ENCODE peak calls at places on chromosomes 7 and 10, in eight cellular contexts. One of them, this sample, is unnamed. For H3K4me1, the result is how much of the 10 kb centered on the place peaks cover.

GRCh38 chr7:75875113-75876080 is 3.4 kb upstream of the RHBDD2 start:
- DNase-seq in aorta: no peak
- DNase-seq in lower lobe of right lung: no peak
- DNase-seq in endothelial cell of umbilical vein: no peak
- DNase-seq in fibroblast of lung: no peak
- DNase-seq in CD8-positive, alpha-beta memory T cell: no peak
- DNase-seq in endodermal cell: no peak
- DNase-seq in effector memory CD4-positive, alpha-beta T cell: no peak
- DNase-seq in this sample: no peak

GRCh38 chr7:18555968-18556367 is 60.4 kb downstream of the HDAC9 start:
- DNase-seq in aorta: no peak
- DNase-seq in endodermal cell: no peak
- DNase-seq in CD8-positive, alpha-beta memory T cell: no peak
- DNase-seq in fibroblast of lung: no peak
- DNase-seq in lower lobe of right lung: no peak
- DNase-seq in endothelial cell of umbilical vein: no peak
- DNase-seq in effector memory CD4-positive, alpha-beta T cell: no peak
- DNase-seq in this sample: no peak

GRCh38 chr10:47308775-47309174 is 8.8 kb downstream of the GDF10 start:
- DNase-seq in effector memory CD4-positive, alpha-beta T cell: no peak
- DNase-seq in endodermal cell: no peak
- DNase-seq in CD8-positive, alpha-beta memory T cell: no peak
- DNase-seq in endothelial cell of umbilical vein: no peak
- DNase-seq in lower lobe of right lung: no peak
- DNase-seq in fibroblast of lung: no peak
- DNase-seq in aorta: no peak
- DNase-seq in this sample: no peak

GRCh38 chr10:133325392-133325760 is 11.3 kb downstream of the CALY start:
- DNase-seq in aorta: no peak
- DNase-seq in lower lobe of right lung: peak
- DNase-seq in endodermal cell: peak
- DNase-seq in CD8-positive, alpha-beta memory T cell: no peak
- DNase-seq in effector memory CD4-positive, alpha-beta T cell: no peak
- DNase-seq in endothelial cell of umbilical vein: no peak
- DNase-seq in fibroblast of lung: no peak
- DNase-seq in this sample: no peak

GRCh38 chr10:112585052-112585451 is 138.0 kb downstream of the VTI1A start:
- DNase-seq in aorta: peak
- DNase-seq in CD8-positive, alpha-beta memory T cell: no peak
- DNase-seq in endothelial cell of umbilical vein: no peak
- DNase-seq in effector memory CD4-positive, alpha-beta T cell: no peak
- DNase-seq in lower lobe of right lung: no peak
- DNase-seq in fibroblast of lung: peak
- DNase-seq in endodermal cell: no peak
- DNase-seq in this sample: no peak

GRCh38 chr10:44397476-44398225 is 12.8 kb upstream of the CXCL12 start:
- DNase-seq in lower lobe of right lung: no peak
- DNase-seq in CD8-positive, alpha-beta memory T cell: no peak
- DNase-seq in endodermal cell: peak
- DNase-seq in endothelial cell of umbilical vein: no peak
- DNase-seq in fibroblast of lung: no peak
- DNase-seq in aorta: peak
- DNase-seq in effector memory CD4-positive, alpha-beta T cell: no peak
- DNase-seq in this sample: no peak

GRCh38 chr10:30364391-30365268 is 15.6 kb upstream of the MTPAP start:
- DNase-seq in effector memory CD4-positive, alpha-beta T cell: no peak
- DNase-seq in endothelial cell of umbilical vein: no peak
- DNase-seq in CD8-positive, alpha-beta memory T cell: no peak
- DNase-seq in lower lobe of right lung: no peak
- DNase-seq in aorta: no peak
- DNase-seq in endodermal cell: peak
- DNase-seq in fibroblast of lung: no peak
- DNase-seq in this sample: no peak

GRCh38 chr7:40571796-40572195 is 437.0 kb downstream of the SUGCT start:
- DNase-seq in lower lobe of right lung: no peak
- DNase-seq in fibroblast of lung: peak
- DNase-seq in CD8-positive, alpha-beta memory T cell: no peak
- DNase-seq in effector memory CD4-positive, alpha-beta T cell: no peak
- DNase-seq in aorta: no peak
- DNase-seq in endothelial cell of umbilical vein: no peak
- DNase-seq in endodermal cell: peak
- DNase-seq in this sample: no peak

GRCh38 chr7:142796501-142797341 is 26.0 kb downstream of the PRSS2 start:
- DNase-seq in endothelial cell of umbilical vein: no peak
- DNase-seq in fibroblast of lung: peak
- DNase-seq in effector memory CD4-positive, alpha-beta T cell: no peak
- DNase-seq in CD8-positive, alpha-beta memory T cell: no peak
- DNase-seq in lower lobe of right lung: no peak
- DNase-seq in aorta: no peak
- DNase-seq in endodermal cell: peak
- DNase-seq in this sample: no peak

GRCh38 chr10:59175538-59176240 is 754 bp upstream of the PHYHIPL start:
- DNase-seq in endodermal cell: no peak
- DNase-seq in CD8-positive, alpha-beta memory T cell: no peak
- DNase-seq in lower lobe of right lung: peak
- DNase-seq in fibroblast of lung: no peak
- DNase-seq in effector memory CD4-positive, alpha-beta T cell: no peak
- DNase-seq in aorta: no peak
- DNase-seq in endothelial cell of umbilical vein: no peak
- DNase-seq in this sample: no peak

GRCh38 chr10:70119197-70119596 is 13.4 kb downstream of the AIFM2 start:
- DNase-seq in lower lobe of right lung: no peak
- DNase-seq in fibroblast of lung: no peak
- DNase-seq in endothelial cell of umbilical vein: no peak
- DNase-seq in effector memory CD4-positive, alpha-beta T cell: no peak
- DNase-seq in CD8-positive, alpha-beta memory T cell: no peak
- DNase-seq in aorta: no peak
- DNase-seq in endodermal cell: no peak
- DNase-seq in this sample: no peak

GRCh38 chr7:17234398-17235021 is 63.9 kb upstream of the AHR start:
- DNase-seq in aorta: peak
- DNase-seq in endothelial cell of umbilical vein: peak
- DNase-seq in effector memory CD4-positive, alpha-beta T cell: peak
- DNase-seq in CD8-positive, alpha-beta memory T cell: peak
- DNase-seq in endodermal cell: no peak
- DNase-seq in lower lobe of right lung: no peak
- DNase-seq in fibroblast of lung: peak
- DNase-seq in this sample: peak

GRCh38 chr10:19097151-19097550 is 48.5 kb downstream of the MALRD1 start:
- DNase-seq in CD8-positive, alpha-beta memory T cell: no peak
- DNase-seq in endothelial cell of umbilical vein: no peak
- DNase-seq in effector memory CD4-positive, alpha-beta T cell: no peak
- DNase-seq in aorta: no peak
- DNase-seq in lower lobe of right lung: no peak
- DNase-seq in endodermal cell: no peak
- DNase-seq in fibroblast of lung: peak
- DNase-seq in this sample: peak

GRCh38 chr10:95513008-95513589 is 48.1 kb downstream of the SORBS1 start:
- DNase-seq in endothelial cell of umbilical vein: no peak
- DNase-seq in CD8-positive, alpha-beta memory T cell: no peak
- DNase-seq in endodermal cell: no peak
- DNase-seq in aorta: no peak
- DNase-seq in effector memory CD4-positive, alpha-beta T cell: no peak
- DNase-seq in lower lobe of right lung: peak
- DNase-seq in fibroblast of lung: no peak
- DNase-seq in this sample: no peak

GRCh38 chr7:151694828-151695580 is 175.3 kb upstream of the RHEB start:
- DNase-seq in CD8-positive, alpha-beta memory T cell: no peak
- DNase-seq in aorta: peak
- DNase-seq in endothelial cell of umbilical vein: no peak
- DNase-seq in effector memory CD4-positive, alpha-beta T cell: no peak
- DNase-seq in lower lobe of right lung: peak
- DNase-seq in endodermal cell: no peak
- DNase-seq in fibroblast of lung: no peak
- DNase-seq in this sample: no peak

GRCh38 chr10:112815238-112816032 is 134.6 kb upstream of the TCF7L2 start:
- DNase-seq in effector memory CD4-positive, alpha-beta T cell: no peak
- DNase-seq in aorta: no peak
- DNase-seq in CD8-positive, alpha-beta memory T cell: no peak
- DNase-seq in lower lobe of right lung: no peak
- DNase-seq in fibroblast of lung: peak
- DNase-seq in endodermal cell: no peak
- DNase-seq in endothelial cell of umbilical vein: peak
- DNase-seq in this sample: no peak

GRCh38 chr10:68871105-68871711 is 29.9 kb upstream of the DDX50 start:
- DNase-seq in endodermal cell: peak
- DNase-seq in aorta: no peak
- DNase-seq in effector memory CD4-positive, alpha-beta T cell: no peak
- DNase-seq in endothelial cell of umbilical vein: no peak
- DNase-seq in lower lobe of right lung: no peak
- DNase-seq in CD8-positive, alpha-beta memory T cell: no peak
- DNase-seq in fibroblast of lung: peak
- DNase-seq in this sample: peak

GRCh38 chr7:103048833-103049232 is 25.8 kb downstream of the FBXL13 start:
- DNase-seq in endothelial cell of umbilical vein: no peak
- DNase-seq in fibroblast of lung: peak
- DNase-seq in lower lobe of right lung: no peak
- DNase-seq in CD8-positive, alpha-beta memory T cell: no peak
- DNase-seq in aorta: no peak
- DNase-seq in endodermal cell: no peak
- DNase-seq in effector memory CD4-positive, alpha-beta T cell: no peak
- DNase-seq in this sample: peak

GRCh38 chr7:13449460-13449859 is 540.0 kb downstream of the ETV1 start:
- DNase-seq in effector memory CD4-positive, alpha-beta T cell: no peak
- DNase-seq in fibroblast of lung: no peak
- DNase-seq in CD8-positive, alpha-beta memory T cell: no peak
- DNase-seq in aorta: no peak
- DNase-seq in endodermal cell: no peak
- DNase-seq in lower lobe of right lung: no peak
- DNase-seq in endothelial cell of umbilical vein: no peak
- DNase-seq in this sample: no peak

GRCh38 chr7:108012499-108013430 is 9.8 kb upstream of the LAMB1 start:
- DNase-seq in endothelial cell of umbilical vein: peak
- DNase-seq in CD8-positive, alpha-beta memory T cell: no peak
- DNase-seq in lower lobe of right lung: no peak
- DNase-seq in effector memory CD4-positive, alpha-beta T cell: no peak
- DNase-seq in aorta: no peak
- DNase-seq in fibroblast of lung: peak
- DNase-seq in endodermal cell: peak
- DNase-seq in this sample: no peak

GRCh38 chr10:45379891-45380540 is 6.0 kb downstream of the ALOX5 start:
- DNase-seq in fibroblast of lung: no peak
- DNase-seq in endothelial cell of umbilical vein: no peak
- DNase-seq in lower lobe of right lung: peak
- DNase-seq in effector memory CD4-positive, alpha-beta T cell: no peak
- DNase-seq in aorta: peak
- DNase-seq in endodermal cell: no peak
- DNase-seq in CD8-positive, alpha-beta memory T cell: no peak
- DNase-seq in this sample: no peak

DNA sequence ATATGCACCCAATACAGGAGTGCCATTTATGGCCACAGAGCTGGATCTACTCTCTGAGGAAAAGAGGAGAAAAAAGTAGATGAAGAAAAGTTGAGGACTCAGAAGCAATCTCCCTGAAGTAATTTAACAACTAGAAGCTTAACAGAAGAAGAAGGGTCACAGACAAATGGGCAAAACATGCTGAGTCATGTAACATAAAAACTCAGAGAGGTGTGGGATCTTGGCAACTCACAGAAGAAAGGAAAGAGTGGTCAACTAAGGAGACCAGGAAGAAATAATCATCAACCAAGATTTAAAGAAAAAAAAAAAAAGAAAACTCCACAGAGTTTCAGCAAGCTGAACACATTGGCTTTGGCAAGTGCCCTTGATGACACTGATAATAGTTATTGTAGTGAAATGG is 51.8 kb upstream of the BET1 start:
- DNase-seq in endodermal cell: no peak
- DNase-seq in effector memory CD4-positive, alpha-beta T cell: no peak
- DNase-seq in fibroblast of lung: peak
- DNase-seq in lower lobe of right lung: no peak
- DNase-seq in endothelial cell of umbilical vein: no peak
- DNase-seq in CD8-positive, alpha-beta memory T cell: no peak
- DNase-seq in aorta: no peak
- DNase-seq in this sample: no peak
- H3K4me1 ChIP-seq in endodermal cell: under half
- H3K4me1 ChIP-seq in effector memory CD4-positive, alpha-beta T cell: under half
- H3K4me1 ChIP-seq in fibroblast of lung: under half
- H3K4me1 ChIP-seq in lower lobe of right lung: under half
- H3K4me1 ChIP-seq in endothelial cell of umbilical vein: under half
- H3K4me1 ChIP-seq in CD8-positive, alpha-beta memory T cell: under half
- H3K4me1 ChIP-seq in aorta: under half
- H3K4me1 ChIP-seq in this sample: under half

GRCh38 chr10:131310904-131311660 is 439 bp downstream of the TCERG1L start:
- DNase-seq in endothelial cell of umbilical vein: no peak
- DNase-seq in fibroblast of lung: no peak
- DNase-seq in CD8-positive, alpha-beta memory T cell: no peak
- DNase-seq in aorta: no peak
- DNase-seq in endodermal cell: peak
- DNase-seq in effector memory CD4-positive, alpha-beta T cell: no peak
- DNase-seq in lower lobe of right lung: peak
- DNase-seq in this sample: no peak
- H3K4me3 ChIP-seq in endothelial cell of umbilical vein: no peak
- H3K4me3 ChIP-seq in fibroblast of lung: no peak
- H3K4me3 ChIP-seq in CD8-positive, alpha-beta memory T cell: no peak
- H3K4me3 ChIP-seq in aorta: peak
- H3K4me3 ChIP-seq in endodermal cell: peak
- H3K4me3 ChIP-seq in effector memory CD4-positive, alpha-beta T cell: no peak
- H3K4me3 ChIP-seq in lower lobe of right lung: no peak
- H3K4me3 ChIP-seq in this sample: peak

GRCh38 chr10:619710-620109 is 69.8 kb downstream of the DIP2C start:
- DNase-seq in lower lobe of right lung: peak
- DNase-seq in fibroblast of lung: no peak
- DNase-seq in endothelial cell of umbilical vein: no peak
- DNase-seq in CD8-positive, alpha-beta memory T cell: no peak
- DNase-seq in endodermal cell: no peak
- DNase-seq in aorta: peak
- DNase-seq in effector memory CD4-positive, alpha-beta T cell: no peak
- DNase-seq in this sample: no peak
- H3K27ac ChIP-seq in lower lobe of right lung: no peak
- H3K27ac ChIP-seq in fibroblast of lung: no peak
- H3K27ac ChIP-seq in endothelial cell of umbilical vein: no peak
- H3K27ac ChIP-seq in CD8-positive, alpha-beta memory T cell: no peak
- H3K27ac ChIP-seq in endodermal cell: no peak
- H3K27ac ChIP-seq in aorta: no peak
- H3K27ac ChIP-seq in effector memory CD4-positive, alpha-beta T cell: no peak
- H3K27ac ChIP-seq in this sample: no peak

GRCh38 chr7:35726654-35727053 is 31.7 kb upstream of the HERPUD2 start:
- DNase-seq in endodermal cell: no peak
- DNase-seq in CD8-positive, alpha-beta memory T cell: no peak
- DNase-seq in lower lobe of right lung: no peak
- DNase-seq in aorta: no peak
- DNase-seq in endothelial cell of umbilical vein: no peak
- DNase-seq in effector memory CD4-positive, alpha-beta T cell: no peak
- DNase-seq in fibroblast of lung: no peak
- DNase-seq in this sample: no peak
- H3K4me1 ChIP-seq in endodermal cell: under half
- H3K4me1 ChIP-seq in CD8-positive, alpha-beta memory T cell: half or more
- H3K4me1 ChIP-seq in lower lobe of right lung: under half
- H3K4me1 ChIP-seq in aorta: under half
- H3K4me1 ChIP-seq in endothelial cell of umbilical vein: under half
- H3K4me1 ChIP-seq in effector memory CD4-positive, alpha-beta T cell: under half
- H3K4me1 ChIP-seq in fibroblast of lung: under half
- H3K4me1 ChIP-seq in this sample: under half